ENCODE peak calls at places on chromosomes 2 and 18, in six cellular contexts. Z, H, G, Q, V and N are unnamed samples.

GRCh38 chr2:11955314-11955713 is 208.9 kb downstream of the LPIN1 start:
- DNase-seq in Z (peak), H (no peak), G (no peak), Q (no peak), V (no peak), N (no peak)

GRCh38 chr18:77086034-77086433 is 46.5 kb downstream of the MBP start:
- DNase-seq in Z (peak), H (no peak), G (no peak), Q (no peak), V (no peak), N (peak)

GRCh38 chr2:127398239-127398590 is 10.4 kb upstream of the MAP3K2 start:
- DNase-seq in Z (peak), H (peak), G (peak), Q (no peak), V (no peak), N (peak)

GRCh38 chr2:63737085-63737701 is 104.5 kb upstream of the UGP2 start:
- DNase-seq in Z (no peak), H (no peak), G (no peak), Q (no peak), V (no peak), N (no peak)

GRCh38 chr18:77115461-77115907 is 17.1 kb downstream of the MBP start:
- DNase-seq in Z (no peak), H (no peak), G (no peak), Q (no peak), V (no peak), N (no peak)

GRCh38 chr18:74370163-74370562 is 54.5 kb downstream of the C18orf63 start:
- DNase-seq in Z (no peak), H (no peak), G (no peak), Q (no peak), V (no peak), N (no peak)

GRCh38 chr2:168529054-168529833 is 73.2 kb downstream of the CERS6 start:
- DNase-seq in Z (no peak), H (no peak), G (no peak), Q (no peak), V (no peak), N (no peak)

GRCh38 chr2:52594036-52594435 is 1173.6 kb upstream of the CHAC2 start:
- DNase-seq in Z (peak), H (no peak), G (peak), Q (no peak), V (no peak), N (no peak)

GRCh38 chr2:183035298-183035953 is 2.8 kb downstream of the NCKAP1 start:
- DNase-seq in Z (peak), H (no peak), G (no peak), Q (no peak), V (no peak), N (peak)

GRCh38 chr2:226742346-226742745 is 57.3 kb downstream of the IRS1 start:
- DNase-seq in Z (peak), H (no peak), G (no peak), Q (no peak), V (no peak), N (no peak)

GRCh38 chr18:62033756-62034155 is 140.9 kb upstream of the RNF152 start:
- DNase-seq in Z (no peak), H (no peak), G (no peak), Q (no peak), V (no peak), N (no peak)

GRCh38 chr2:65586516-65586915 is 154.1 kb upstream of the SPRED2 start:
- DNase-seq in Z (no peak), H (no peak), G (peak), Q (no peak), V (no peak), N (no peak)

GRCh38 chr18:63444567-63444966 is 22.3 kb upstream of the VPS4B start:
- DNase-seq in Z (peak), H (no peak), G (no peak), Q (no peak), V (no peak), N (peak)

GRCh38 chr2:217256261-217256660 is 396.4 kb upstream of the TNP1 start:
- DNase-seq in Z (peak), H (no peak), G (no peak), Q (no peak), V (no peak), N (no peak)

GRCh38 chr2:213609570-213610170 is 325.4 kb downstream of the SPAG16 start:
- DNase-seq in Z (no peak), H (no peak), G (no peak), Q (no peak), V (no peak), N (no peak)

GRCh38 chr2:38092196-38092902 is 16.4 kb upstream of the CYP1B1 start:
- DNase-seq in Z (peak), H (no peak), G (peak), Q (no peak), V (no peak), N (peak)

GRCh38 chr2:202361133-202361532 is 15.0 kb upstream of the BMPR2 start:
- DNase-seq in Z (peak), H (no peak), G (no peak), Q (no peak), V (no peak), N (no peak)

GRCh38 chr2:233810385-233810784 is 32.3 kb downstream of the MROH2A start:
- DNase-seq in Z (no peak), H (no peak), G (no peak), Q (no peak), V (no peak), N (no peak)

GRCh38 chr18:75215663-75216062 is 5.1 kb downstream of the TSHZ1 start:
- DNase-seq in Z (no peak), H (no peak), G (no peak), Q (no peak), V (no peak), N (no peak)

GRCh38 chr2:71220743-71221142 is 6.2 kb downstream of the PAIP2B start:
- DNase-seq in Z (no peak), H (no peak), G (no peak), Q (no peak), V (no peak), N (no peak)

GRCh38 chr2:241951920-241952319 is 82.4 kb downstream of the RTP5 start:
- DNase-seq in Z (no peak), H (no peak), G (no peak), Q (no peak), V (no peak), N (no peak)

GRCh38 chr18:62781893-62782292 is 66.6 kb downstream of the PHLPP1 start:
- DNase-seq in Z (peak), H (no peak), G (no peak), Q (no peak), V (no peak), N (peak)

GRCh38 chr2:112474844-112475486 is 7.0 kb upstream of the TTL start:
- DNase-seq in Z (peak), H (no peak), G (no peak), Q (no peak), V (no peak), N (no peak)

GRCh38 chr2:165067958-165068612 is 112.8 kb upstream of the SLC38A11 start:
- DNase-seq in Z (peak), H (peak), G (peak), Q (peak), V (peak), N (peak)

GRCh38 chr18:67483237-67483636 is 33.3 kb downstream of the DSEL start:
- DNase-seq in Z (no peak), H (no peak), G (no peak), Q (no peak), V (no peak), N (no peak)

GRCh38 chr2:216661639-216662375 is 28.6 kb downstream of the IGFBP2 start:
- DNase-seq in Z (no peak), H (no peak), G (no peak), Q (no peak), V (no peak), N (no peak)

GRCh38 chr2:203936535-203936934 is at the start of gene ICOS:
- DNase-seq in Z (no peak), H (no peak), G (no peak), Q (no peak), V (no peak), N (no peak)

GRCh38 chr2:45890819-45891218 is 239.3 kb downstream of the PRKCE start:
- DNase-seq in Z (no peak), H (no peak), G (no peak), Q (no peak), V (no peak), N (no peak)

GRCh38 chr18:2851771-2852170 is 5.0 kb downstream of the EMILIN2 start:
- DNase-seq in Z (no peak), H (no peak), G (no peak), Q (no peak), V (no peak), N (no peak)

GRCh38 chr2:10530607-10531239 is 82.6 kb upstream of the ODC1 start:
- DNase-seq in Z (no peak), H (no peak), G (no peak), Q (no peak), V (no peak), N (no peak)

GRCh38 chr2:239047861-239048260 is 200.0 kb downstream of the TWIST2 start:
- DNase-seq in Z (no peak), H (no peak), G (no peak), Q (no peak), V (no peak), N (no peak)

GRCh38 chr18:22172594-22173049 is 3.2 kb downstream of the GATA6 start:
- DNase-seq in Z (no peak), H (no peak), G (no peak), Q (no peak), V (no peak), N (no peak)

GRCh38 chr2:2717406-2717805 is 386.3 kb upstream of the MYT1L start:
- DNase-seq in Z (no peak), H (no peak), G (no peak), Q (no peak), V (no peak), N (no peak)

GRCh38 chr2:29281585-29281984 is 166.4 kb downstream of the CLIP4 start:
- DNase-seq in Z (peak), H (peak), G (no peak), Q (no peak), V (no peak), N (no peak)

GRCh38 chr2:38750011-38750792 is 959 bp downstream of the SRSF7 start:
- DNase-seq in Z (peak), H (no peak), G (no peak), Q (no peak), V (peak), N (no peak)

GRCh38 chr18:62786689-62787088 is 71.3 kb downstream of the PHLPP1 start:
- DNase-seq in Z (no peak), H (no peak), G (no peak), Q (no peak), V (no peak), N (no peak)

GRCh38 chr2:172927381-172928357 is 148.0 kb upstream of the MAP3K20 start:
- DNase-seq in Z (peak), H (no peak), G (no peak), Q (no peak), V (no peak), N (no peak)

GRCh38 chr2:35508601-35509000 is 847.0 kb upstream of the CRIM1 start:
- DNase-seq in Z (no peak), H (no peak), G (no peak), Q (no peak), V (no peak), N (no peak)
- H2BK15ac ChIP-seq in Z (no peak), H (no peak), G (no peak), Q (no peak), V (no peak), N (no peak)

GRCh38 chr18:38427234-38427633 is 861.6 kb upstream of the CELF4 start:
- DNase-seq in Z (no peak), H (no peak), G (peak), Q (no peak), V (no peak), N (no peak)
- H2BK15ac ChIP-seq in Z (no peak), H (no peak), G (no peak), Q (no peak), V (no peak), N (no peak)

DNA sequence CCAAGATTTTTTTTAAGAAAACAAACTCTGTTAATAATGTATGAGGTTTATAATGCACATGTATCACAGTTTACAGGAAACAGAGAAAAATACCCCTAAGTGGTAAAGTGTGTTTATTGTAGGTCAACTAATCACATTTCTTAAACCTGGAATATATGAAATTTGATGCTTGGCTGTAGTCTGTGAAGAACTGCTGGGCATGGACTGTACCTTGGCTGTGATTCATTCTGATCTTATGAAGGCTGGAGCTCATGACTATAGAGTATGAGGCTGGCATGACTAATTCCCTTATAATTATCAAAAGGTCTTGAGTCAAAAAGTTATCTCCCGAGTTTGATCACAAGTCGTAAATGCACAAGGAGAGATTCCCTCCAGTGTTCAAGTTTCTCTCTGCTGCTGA is 134.3 kb upstream of the RND3 start:
- DNase-seq in Z (peak), H (no peak), G (no peak), Q (no peak), V (no peak), N (peak)
- H2BK15ac ChIP-seq in Z (peak), H (no peak), G (no peak), Q (no peak), V (no peak), N (no peak)

GRCh38 chr2:32958836-32959235 is 12.1 kb downstream of the LTBP1 start:
- DNase-seq in Z (peak), H (no peak), G (no peak), Q (no peak), V (no peak), N (no peak)
- H2BK15ac ChIP-seq in Z (no peak), H (no peak), G (no peak), Q (no peak), V (no peak), N (no peak)

GRCh38 chr2:215452725-215453124 is 16.9 kb upstream of the FN1 start:
- DNase-seq in Z (no peak), H (peak), G (peak), Q (peak), V (no peak), N (no peak)
- H2BK15ac ChIP-seq in Z (peak), H (no peak), G (peak), Q (no peak), V (no peak), N (peak)

GRCh38 chr2:27150639-27151230 is 1.9 kb downstream of the TCF23 start:
- DNase-seq in Z (no peak), H (no peak), G (no peak), Q (no peak), V (no peak), N (no peak)
- H2BK15ac ChIP-seq in Z (no peak), H (no peak), G (no peak), Q (no peak), V (no peak), N (no peak)

DNA sequence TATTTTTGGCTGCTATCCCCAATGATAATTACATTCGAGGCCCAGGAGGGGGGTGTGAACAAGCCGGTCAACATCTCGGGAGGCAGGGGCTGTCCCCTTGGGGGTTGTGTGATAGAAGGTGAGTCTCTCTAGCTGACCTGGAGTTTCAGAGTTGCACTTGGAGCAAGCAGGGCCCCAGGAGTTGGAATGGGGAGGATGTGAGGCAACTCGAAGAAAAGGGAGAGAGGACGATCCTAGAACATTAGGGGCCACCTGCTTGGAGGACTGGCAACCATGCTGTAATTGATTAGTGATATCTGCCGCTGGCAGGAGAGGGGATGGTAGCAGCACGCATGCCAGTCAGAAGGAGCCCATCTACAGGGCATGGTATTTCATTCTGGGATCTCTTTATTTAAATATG is 122.6 kb downstream of the CTIF start:
- DNase-seq in Z (no peak), H (no peak), G (no peak), Q (no peak), V (no peak), N (no peak)
- H2BK15ac ChIP-seq in Z (peak), H (no peak), G (no peak), Q (no peak), V (no peak), N (no peak)